ENCODE peak calls at places on chromosomes 7 and 10, in ten cellular contexts. One of them, this sample, is unnamed.
A peak's percentile ranks its signal among the peaks of the same experiment; 100 is the strongest.

GRCh38 chr7:56079450-56080185 is 13.1 kb downstream of the PHKG1 start:
- DNase-seq in endodermal cell: peak; percentile 83
- DNase-seq in stimulated activated CD4-positive, alpha-beta T cell treated with anti-CD3 and anti-CD28 coated beads, Interleukin-4, amount 100 ng/mL, for 4 hours: no peak
- DNase-seq in uterus: peak; percentile 53
- DNase-seq in choroid plexus epithelial cell: peak; percentile 88
- DNase-seq in NCI-H2171 treated with DMSO at 0.1 percent for 48 hours: no peak
- DNase-seq in NCI-H1436 treated with DMSO at 0.1 percent for 48 hours: no peak
- DNase-seq in T-helper 2 cell: no peak
- DNase-seq in NCI-H1417: peak; percentile 50
- DNase-seq in GM12865: no peak
- DNase-seq in this sample: peak; percentile 52

GRCh38 chr10:24331457-24331856 is 122.5 kb downstream of the KIAA1217 start:
- DNase-seq in choroid plexus epithelial cell: peak; percentile 97
- DNase-seq in T-helper 2 cell: no peak
- DNase-seq in GM12865: no peak
- DNase-seq in uterus: no peak
- DNase-seq in endodermal cell: no peak
- DNase-seq in NCI-H2171 treated with DMSO at 0.1 percent for 48 hours: no peak
- DNase-seq in NCI-H1436 treated with DMSO at 0.1 percent for 48 hours: no peak
- DNase-seq in NCI-H1417: no peak
- DNase-seq in stimulated activated CD4-positive, alpha-beta T cell treated with anti-CD3 and anti-CD28 coated beads, Interleukin-4, amount 100 ng/mL, for 4 hours: no peak
- DNase-seq in this sample: peak; percentile 15

GRCh38 chr10:87875929-87876571 is 12.6 kb downstream of the PTEN start:
- DNase-seq in choroid plexus epithelial cell: no peak
- DNase-seq in endodermal cell: no peak
- DNase-seq in uterus: no peak
- DNase-seq in NCI-H1417: no peak
- DNase-seq in NCI-H2171 treated with DMSO at 0.1 percent for 48 hours: no peak
- DNase-seq in stimulated activated CD4-positive, alpha-beta T cell treated with anti-CD3 and anti-CD28 coated beads, Interleukin-4, amount 100 ng/mL, for 4 hours: no peak
- DNase-seq in NCI-H1436 treated with DMSO at 0.1 percent for 48 hours: no peak
- DNase-seq in GM12865: no peak
- DNase-seq in T-helper 2 cell: no peak
- DNase-seq in this sample: no peak

GRCh38 chr10:110574420-110574819 is 6.9 kb downstream of the SMC3 start:
- DNase-seq in choroid plexus epithelial cell: no peak
- DNase-seq in NCI-H2171 treated with DMSO at 0.1 percent for 48 hours: no peak
- DNase-seq in stimulated activated CD4-positive, alpha-beta T cell treated with anti-CD3 and anti-CD28 coated beads, Interleukin-4, amount 100 ng/mL, for 4 hours: no peak
- DNase-seq in GM12865: no peak
- DNase-seq in NCI-H1417: no peak
- DNase-seq in NCI-H1436 treated with DMSO at 0.1 percent for 48 hours: no peak
- DNase-seq in T-helper 2 cell: no peak
- DNase-seq in endodermal cell: no peak
- DNase-seq in uterus: no peak
- DNase-seq in this sample: no peak

GRCh38 chr10:19789607-19790006 is 26.6 kb upstream of the PLXDC2 start:
- DNase-seq in NCI-H1436 treated with DMSO at 0.1 percent for 48 hours: no peak
- DNase-seq in T-helper 2 cell: no peak
- DNase-seq in NCI-H1417: no peak
- DNase-seq in NCI-H2171 treated with DMSO at 0.1 percent for 48 hours: no peak
- DNase-seq in stimulated activated CD4-positive, alpha-beta T cell treated with anti-CD3 and anti-CD28 coated beads, Interleukin-4, amount 100 ng/mL, for 4 hours: no peak
- DNase-seq in endodermal cell: no peak
- DNase-seq in choroid plexus epithelial cell: no peak
- DNase-seq in GM12865: no peak
- DNase-seq in uterus: no peak
- DNase-seq in this sample: no peak

GRCh38 chr7:92717982-92718716 is 118.2 kb downstream of the CDK6 start:
- DNase-seq in endodermal cell: no peak
- DNase-seq in GM12865: peak; percentile 55
- DNase-seq in NCI-H2171 treated with DMSO at 0.1 percent for 48 hours: no peak
- DNase-seq in stimulated activated CD4-positive, alpha-beta T cell treated with anti-CD3 and anti-CD28 coated beads, Interleukin-4, amount 100 ng/mL, for 4 hours: peak; percentile 55
- DNase-seq in uterus: peak; percentile 25
- DNase-seq in T-helper 2 cell: peak; percentile 37
- DNase-seq in choroid plexus epithelial cell: peak; percentile 52
- DNase-seq in NCI-H1417: no peak
- DNase-seq in NCI-H1436 treated with DMSO at 0.1 percent for 48 hours: no peak
- DNase-seq in this sample: no peak

GRCh38 chr7:137036768-137037167 is 168.3 kb downstream of the CHRM2 start:
- DNase-seq in NCI-H2171 treated with DMSO at 0.1 percent for 48 hours: no peak
- DNase-seq in uterus: no peak
- DNase-seq in endodermal cell: no peak
- DNase-seq in T-helper 2 cell: no peak
- DNase-seq in NCI-H1436 treated with DMSO at 0.1 percent for 48 hours: no peak
- DNase-seq in stimulated activated CD4-positive, alpha-beta T cell treated with anti-CD3 and anti-CD28 coated beads, Interleukin-4, amount 100 ng/mL, for 4 hours: no peak
- DNase-seq in GM12865: no peak
- DNase-seq in choroid plexus epithelial cell: peak; percentile 13
- DNase-seq in NCI-H1417: no peak
- DNase-seq in this sample: no peak

GRCh38 chr7:81430150-81430549 is 339.7 kb downstream of the HGF start:
- DNase-seq in NCI-H1436 treated with DMSO at 0.1 percent for 48 hours: no peak
- DNase-seq in stimulated activated CD4-positive, alpha-beta T cell treated with anti-CD3 and anti-CD28 coated beads, Interleukin-4, amount 100 ng/mL, for 4 hours: no peak
- DNase-seq in T-helper 2 cell: no peak
- DNase-seq in choroid plexus epithelial cell: peak; percentile 67
- DNase-seq in uterus: no peak
- DNase-seq in GM12865: no peak
- DNase-seq in NCI-H2171 treated with DMSO at 0.1 percent for 48 hours: peak; percentile 90
- DNase-seq in NCI-H1417: no peak
- DNase-seq in endodermal cell: no peak
- DNase-seq in this sample: no peak

GRCh38 chr10:4847580-4848020 is 21.6 kb downstream of the AKR1E2 start:
- DNase-seq in NCI-H1417: no peak
- DNase-seq in uterus: no peak
- DNase-seq in choroid plexus epithelial cell: peak; percentile 91
- DNase-seq in endodermal cell: no peak
- DNase-seq in NCI-H1436 treated with DMSO at 0.1 percent for 48 hours: no peak
- DNase-seq in GM12865: no peak
- DNase-seq in NCI-H2171 treated with DMSO at 0.1 percent for 48 hours: no peak
- DNase-seq in stimulated activated CD4-positive, alpha-beta T cell treated with anti-CD3 and anti-CD28 coated beads, Interleukin-4, amount 100 ng/mL, for 4 hours: no peak
- DNase-seq in T-helper 2 cell: no peak
- DNase-seq in this sample: peak; percentile 65

GRCh38 chr7:147279516-147279915 is 1162.9 kb downstream of the CNTNAP2 start:
- DNase-seq in uterus: no peak
- DNase-seq in NCI-H1436 treated with DMSO at 0.1 percent for 48 hours: no peak
- DNase-seq in T-helper 2 cell: no peak
- DNase-seq in GM12865: no peak
- DNase-seq in NCI-H2171 treated with DMSO at 0.1 percent for 48 hours: no peak
- DNase-seq in choroid plexus epithelial cell: no peak
- DNase-seq in NCI-H1417: peak; percentile 92
- DNase-seq in endodermal cell: no peak
- DNase-seq in stimulated activated CD4-positive, alpha-beta T cell treated with anti-CD3 and anti-CD28 coated beads, Interleukin-4, amount 100 ng/mL, for 4 hours: no peak
- DNase-seq in this sample: no peak

GRCh38 chr10:129140861-129141260 is 326.2 kb upstream of the MGMT start:
- DNase-seq in T-helper 2 cell: no peak
- DNase-seq in endodermal cell: no peak
- DNase-seq in choroid plexus epithelial cell: no peak
- DNase-seq in GM12865: no peak
- DNase-seq in NCI-H1417: no peak
- DNase-seq in uterus: no peak
- DNase-seq in NCI-H2171 treated with DMSO at 0.1 percent for 48 hours: no peak
- DNase-seq in NCI-H1436 treated with DMSO at 0.1 percent for 48 hours: no peak
- DNase-seq in stimulated activated CD4-positive, alpha-beta T cell treated with anti-CD3 and anti-CD28 coated beads, Interleukin-4, amount 100 ng/mL, for 4 hours: no peak
- DNase-seq in this sample: no peak

GRCh38 chr10:71213761-71214440 is 1.5 kb downstream of the UNC5B start:
- DNase-seq in NCI-H1417: peak; percentile 65
- DNase-seq in uterus: peak; percentile 68
- DNase-seq in NCI-H2171 treated with DMSO at 0.1 percent for 48 hours: no peak
- DNase-seq in GM12865: no peak
- DNase-seq in stimulated activated CD4-positive, alpha-beta T cell treated with anti-CD3 and anti-CD28 coated beads, Interleukin-4, amount 100 ng/mL, for 4 hours: no peak
- DNase-seq in endodermal cell: peak; percentile 82
- DNase-seq in NCI-H1436 treated with DMSO at 0.1 percent for 48 hours: no peak
- DNase-seq in choroid plexus epithelial cell: peak; percentile 49
- DNase-seq in T-helper 2 cell: no peak
- DNase-seq in this sample: peak; percentile 53

GRCh38 chr10:64396105-64396504 is 874.9 kb downstream of the REEP3 start:
- DNase-seq in NCI-H1436 treated with DMSO at 0.1 percent for 48 hours: no peak
- DNase-seq in uterus: no peak
- DNase-seq in T-helper 2 cell: no peak
- DNase-seq in NCI-H2171 treated with DMSO at 0.1 percent for 48 hours: no peak
- DNase-seq in endodermal cell: no peak
- DNase-seq in stimulated activated CD4-positive, alpha-beta T cell treated with anti-CD3 and anti-CD28 coated beads, Interleukin-4, amount 100 ng/mL, for 4 hours: no peak
- DNase-seq in GM12865: no peak
- DNase-seq in choroid plexus epithelial cell: peak; percentile 39
- DNase-seq in NCI-H1417: no peak
- DNase-seq in this sample: no peak

GRCh38 chr10:103765981-103766380 is 89.4 kb downstream of the SH3PXD2A start:
- DNase-seq in NCI-H1436 treated with DMSO at 0.1 percent for 48 hours: no peak
- DNase-seq in choroid plexus epithelial cell: no peak
- DNase-seq in stimulated activated CD4-positive, alpha-beta T cell treated with anti-CD3 and anti-CD28 coated beads, Interleukin-4, amount 100 ng/mL, for 4 hours: peak; percentile 66
- DNase-seq in T-helper 2 cell: peak; percentile 60
- DNase-seq in NCI-H2171 treated with DMSO at 0.1 percent for 48 hours: no peak
- DNase-seq in NCI-H1417: peak; percentile 23
- DNase-seq in uterus: no peak
- DNase-seq in endodermal cell: no peak
- DNase-seq in GM12865: peak; percentile 59
- DNase-seq in this sample: no peak

GRCh38 chr10:1328951-1329614 is 272.9 kb downstream of the WDR37 start:
- DNase-seq in choroid plexus epithelial cell: no peak
- DNase-seq in T-helper 2 cell: no peak
- DNase-seq in stimulated activated CD4-positive, alpha-beta T cell treated with anti-CD3 and anti-CD28 coated beads, Interleukin-4, amount 100 ng/mL, for 4 hours: no peak
- DNase-seq in endodermal cell: no peak
- DNase-seq in NCI-H1436 treated with DMSO at 0.1 percent for 48 hours: no peak
- DNase-seq in NCI-H1417: no peak
- DNase-seq in uterus: no peak
- DNase-seq in GM12865: no peak
- DNase-seq in NCI-H2171 treated with DMSO at 0.1 percent for 48 hours: peak; percentile 42
- DNase-seq in this sample: no peak